ENCODE peak calls at places on chromosomes 16 and 17, in four cellular contexts. I, K, T and S are unnamed samples.

GRCh38 chr17:56593073-56593740 is at the start of gene NOG:
- DNase-seq in T (no peak), I (no peak), K (peak), S (peak)

GRCh38 chr16:8851761-8852403 is 16.9 kb downstream of the CARHSP1 start:
- DNase-seq in T (no peak), K (peak), I (no peak), S (no peak)

GRCh38 chr16:70701036-70701435 is 15.2 kb upstream of the MTSS2 start:
- DNase-seq in T (no peak), K (no peak), I (no peak), S (no peak)

GRCh38 chr17:17870292-17870691 is 33.5 kb upstream of the SREBF1 start:
- DNase-seq in T (no peak), I (no peak), K (no peak), S (no peak)

GRCh38 chr16:67030221-67030962 is 1.4 kb downstream of the CBFB start:
- DNase-seq in I (no peak), T (no peak), K (no peak), S (no peak)

GRCh38 chr17:70699408-70699807 is 530.1 kb downstream of the KCNJ2 start:
- DNase-seq in T (no peak), K (no peak), I (no peak), S (no peak)

GRCh38 chr17:17790673-17791464 is 45.9 kb downstream of the SREBF1 start:
- DNase-seq in K (no peak), T (no peak), I (no peak), S (no peak)

GRCh38 chr17:83185023-83186002 is 105.9 kb downstream of the METRNL start:
- DNase-seq in I (no peak), T (peak), K (peak), S (no peak)

GRCh38 chr16:22321340-22322001 is 24.3 kb downstream of the POLR3E start:
- DNase-seq in I (peak), T (peak), K (no peak), S (peak)

GRCh38 chr16:55899857-55900256 is 24.7 kb upstream of the CES5A start:
- DNase-seq in I (no peak), K (no peak), T (no peak), S (no peak)

GRCh38 chr16:57226701-57227621 is 18.1 kb upstream of the ARL2BP start:
- DNase-seq in K (no peak), I (no peak), T (no peak), S (no peak)

DNA sequence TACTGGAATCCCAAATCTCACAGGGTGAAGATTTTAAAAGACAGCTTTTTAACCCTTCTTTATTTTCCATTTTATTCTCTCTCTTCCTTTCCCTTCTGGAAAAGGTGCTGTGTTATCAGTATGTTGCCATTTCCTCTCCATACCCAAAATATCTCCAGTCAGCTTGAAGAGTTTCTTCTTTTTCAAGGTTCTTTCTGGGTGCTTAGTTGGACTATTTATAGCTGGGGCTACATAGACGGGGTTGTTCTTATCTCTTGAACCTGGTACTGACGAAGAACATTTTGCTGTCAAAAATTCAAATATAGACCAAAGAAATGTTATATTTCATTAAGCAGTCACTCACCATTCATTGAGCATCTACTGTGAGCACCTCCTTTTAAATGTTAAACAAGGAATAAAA is 48.6 kb downstream of the IST1 start:
- DNase-seq in T (no peak), I (no peak), K (no peak), S (no peak)
- TF ChIP-seq CTCF in T (no peak), I (no peak), K (no peak), S (no peak)

GRCh38 chr16:16176328-16176727 is 47.0 kb downstream of the ABCC6 start:
- DNase-seq in I (no peak), T (no peak), K (no peak), S (no peak)
- TF ChIP-seq CTCF in I (no peak), T (no peak), K (no peak), S (no peak)

DNA sequence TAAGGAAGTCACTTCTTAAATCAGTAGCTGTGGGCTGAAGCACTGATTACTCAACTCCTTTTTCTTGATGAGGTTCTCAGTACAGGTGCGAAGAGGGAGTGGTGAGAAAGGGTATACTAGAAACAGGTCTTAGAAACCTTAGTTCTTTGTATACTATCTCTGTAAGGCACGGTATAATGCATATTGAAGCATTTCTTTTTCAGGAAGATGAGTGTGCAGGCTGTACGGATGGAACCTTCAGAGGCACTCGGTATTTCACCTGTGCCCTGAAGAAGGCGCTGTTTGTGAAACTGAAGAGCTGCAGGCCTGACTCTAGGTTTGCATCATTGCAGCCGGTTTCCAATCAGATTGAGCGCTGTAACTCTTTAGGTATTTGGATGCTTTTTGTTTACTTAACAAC is 39.2 kb downstream of the CYLD start:
- DNase-seq in T (no peak), I (no peak), K (no peak), S (no peak)
- TF ChIP-seq CTCF in T (peak), I (no peak), K (no peak), S (no peak)

GRCh38 chr17:39194985-39195524 is 2.4 kb downstream of the CACNB1 start:
- DNase-seq in I (no peak), K (no peak), T (no peak), S (no peak)

GRCh38 chr17:39195568-39196160 is 1.8 kb downstream of the CACNB1 start:
- DNase-seq in I (no peak), T (no peak), K (no peak), S (no peak)

GRCh38 chr17:39192901-39193300 is 4.6 kb downstream of the CACNB1 start:
- DNase-seq in T (no peak), K (no peak), I (no peak), S (no peak)

GRCh38 chr17:39193346-39193745 is 4.1 kb downstream of the CACNB1 start:
- DNase-seq in I (no peak), K (no peak), T (no peak), S (no peak)

DNA sequence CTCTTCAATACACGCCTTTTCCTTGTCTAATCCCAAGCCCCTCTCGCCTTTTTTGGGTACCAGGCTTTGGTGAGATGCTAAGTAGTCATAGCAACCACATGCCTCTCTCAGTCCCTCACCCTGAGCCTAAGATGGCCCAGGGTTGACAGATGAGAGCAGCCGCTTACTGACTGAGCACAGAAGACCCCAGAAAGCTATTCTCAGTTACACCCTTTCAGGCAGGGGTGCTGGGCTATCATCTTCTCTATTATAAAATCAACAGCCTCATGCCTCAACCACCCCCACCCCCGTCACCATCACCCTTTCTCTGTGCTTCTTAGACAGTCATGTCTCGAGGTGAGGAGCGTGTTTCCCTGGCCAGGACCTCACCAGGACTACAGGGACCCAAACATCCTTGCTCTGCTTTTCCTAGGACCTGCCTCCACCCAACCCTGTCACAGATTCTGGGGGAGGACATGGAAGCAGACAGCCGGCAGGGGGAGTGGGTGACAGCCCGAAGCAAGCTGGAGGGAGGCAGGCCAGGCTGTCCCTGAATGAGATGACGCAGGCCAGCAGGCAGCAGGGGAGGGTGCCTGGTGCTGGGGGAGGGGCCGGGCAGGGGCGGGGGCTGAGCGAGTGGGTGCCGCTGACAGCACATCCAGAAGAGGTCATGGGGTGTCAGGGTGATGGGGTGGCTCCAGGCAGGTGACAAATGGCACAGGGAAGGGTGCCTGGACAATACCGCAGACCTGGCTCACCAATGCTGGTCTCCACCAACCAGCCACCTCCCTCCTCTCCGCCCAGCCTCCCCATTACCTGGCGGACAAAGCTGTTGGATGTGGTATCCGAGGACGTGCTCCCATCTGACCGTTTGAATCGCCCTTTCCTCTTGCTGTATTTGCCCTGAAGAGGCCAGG is 3.1 kb downstream of the CACNB1 start:
- DNase-seq in K (peak), T (no peak), I (no peak), S (no peak)
- TF ChIP-seq CTCF in K (no peak), T (no peak), I (no peak), S (no peak)

DNA sequence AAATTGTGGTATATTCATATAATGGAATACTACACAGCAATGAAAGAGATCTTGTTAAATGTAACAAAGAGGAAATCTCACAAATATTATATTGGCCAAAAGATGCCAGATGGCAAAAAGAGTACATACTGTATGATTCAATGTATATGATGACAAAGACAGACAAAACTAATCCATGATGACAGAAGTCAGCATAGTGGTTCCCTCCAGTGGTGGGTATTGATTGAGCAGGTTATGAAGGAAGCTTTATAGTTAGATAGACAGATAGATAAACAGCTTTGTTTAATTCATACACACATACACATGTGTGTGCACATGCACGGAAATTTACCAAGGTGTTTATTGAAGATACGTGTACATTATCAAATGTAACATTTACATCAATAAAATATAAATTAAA is 74.4 kb upstream of the SMIM36 start:
- DNase-seq in I (no peak), K (no peak), T (no peak), S (no peak)
- TF ChIP-seq CTCF in I (no peak), K (no peak), T (no peak), S (no peak)